ENCODE peak calls at places on chromosomes 1 and 21, in six cellular contexts. One of them, this sample, is unnamed.

GRCh38 chr1:210800756-210801155 is 333.2 kb downstream of the KCNH1 start:
- DNase-seq in CD8-positive, alpha-beta T cell: no peak
- DNase-seq in neural progenitor cell: no peak
- DNase-seq in ovary: no peak
- DNase-seq in Karpas-422: no peak
- DNase-seq in CD8-positive, alpha-beta memory T cell: no peak
- DNase-seq in this sample: no peak

GRCh38 chr21:43203523-43204080 is 34.8 kb downstream of the CRYAA start:
- DNase-seq in CD8-positive, alpha-beta memory T cell: no peak
- DNase-seq in ovary: no peak
- DNase-seq in Karpas-422: no peak
- DNase-seq in CD8-positive, alpha-beta T cell: peak; percentile 38
- DNase-seq in neural progenitor cell: no peak
- DNase-seq in this sample: no peak

GRCh38 chr1:241542199-241542907 is 10.2 kb downstream of the KMO start:
- DNase-seq in CD8-positive, alpha-beta memory T cell: no peak
- DNase-seq in Karpas-422: no peak
- DNase-seq in neural progenitor cell: no peak
- DNase-seq in ovary: no peak
- DNase-seq in CD8-positive, alpha-beta T cell: no peak
- DNase-seq in this sample: no peak

GRCh38 chr1:67830226-67830625 is 3.0 kb downstream of the GNG12 start:
- DNase-seq in neural progenitor cell: no peak
- DNase-seq in CD8-positive, alpha-beta memory T cell: no peak
- DNase-seq in ovary: no peak
- DNase-seq in CD8-positive, alpha-beta T cell: no peak
- DNase-seq in Karpas-422: no peak
- DNase-seq in this sample: no peak

GRCh38 chr21:37435120-37435519 is 68.5 kb downstream of the DYRK1A start:
- DNase-seq in CD8-positive, alpha-beta T cell: no peak
- DNase-seq in ovary: no peak
- DNase-seq in CD8-positive, alpha-beta memory T cell: peak; percentile 61
- DNase-seq in neural progenitor cell: peak; percentile 88
- DNase-seq in Karpas-422: peak; percentile 71
- DNase-seq in this sample: peak; percentile 78

GRCh38 chr1:116877369-116877768 is 32.3 kb upstream of the PTGFRN start:
- DNase-seq in neural progenitor cell: no peak
- DNase-seq in ovary: no peak
- DNase-seq in CD8-positive, alpha-beta T cell: no peak
- DNase-seq in Karpas-422: no peak
- DNase-seq in CD8-positive, alpha-beta memory T cell: no peak
- DNase-seq in this sample: no peak

GRCh38 chr1:71191520-71191919 is 110.7 kb upstream of the ZRANB2 start:
- DNase-seq in Karpas-422: no peak
- DNase-seq in ovary: no peak
- DNase-seq in CD8-positive, alpha-beta T cell: no peak
- DNase-seq in CD8-positive, alpha-beta memory T cell: no peak
- DNase-seq in neural progenitor cell: no peak
- DNase-seq in this sample: no peak

GRCh38 chr1:175317795-175318194 is 125.2 kb upstream of the KIAA0040 start:
- DNase-seq in neural progenitor cell: no peak
- DNase-seq in ovary: no peak
- DNase-seq in CD8-positive, alpha-beta T cell: no peak
- DNase-seq in CD8-positive, alpha-beta memory T cell: no peak
- DNase-seq in Karpas-422: no peak
- DNase-seq in this sample: no peak

GRCh38 chr1:167601442-167602380 is 28.3 kb upstream of the RCSD1 start:
- DNase-seq in CD8-positive, alpha-beta T cell: peak; percentile 53
- DNase-seq in neural progenitor cell: no peak
- DNase-seq in CD8-positive, alpha-beta memory T cell: no peak
- DNase-seq in Karpas-422: peak; percentile 81
- DNase-seq in ovary: no peak
- DNase-seq in this sample: no peak

GRCh38 chr1:234698624-234699023 is 88.6 kb upstream of the IRF2BP2 start:
- DNase-seq in CD8-positive, alpha-beta memory T cell: no peak
- DNase-seq in neural progenitor cell: no peak
- DNase-seq in ovary: no peak
- DNase-seq in Karpas-422: no peak
- DNase-seq in CD8-positive, alpha-beta T cell: no peak
- DNase-seq in this sample: no peak

GRCh38 chr1:54604572-54605370 is 18.6 kb downstream of the FAM151A start:
- DNase-seq in ovary: no peak
- DNase-seq in CD8-positive, alpha-beta T cell: peak; percentile 71
- DNase-seq in CD8-positive, alpha-beta memory T cell: no peak
- DNase-seq in neural progenitor cell: no peak
- DNase-seq in Karpas-422: no peak
- DNase-seq in this sample: no peak

GRCh38 chr1:100799548-100799947 is 80.0 kb downstream of the VCAM1 start:
- DNase-seq in CD8-positive, alpha-beta T cell: no peak
- DNase-seq in Karpas-422: no peak
- DNase-seq in ovary: no peak
- DNase-seq in CD8-positive, alpha-beta memory T cell: no peak
- DNase-seq in neural progenitor cell: no peak
- DNase-seq in this sample: no peak

GRCh38 chr21:25487046-25487594 is 120.2 kb downstream of the MRPL39 start:
- DNase-seq in CD8-positive, alpha-beta T cell: no peak
- DNase-seq in ovary: no peak
- DNase-seq in neural progenitor cell: no peak
- DNase-seq in CD8-positive, alpha-beta memory T cell: no peak
- DNase-seq in Karpas-422: no peak
- DNase-seq in this sample: no peak

GRCh38 chr1:196007763-196008162 is 600.5 kb downstream of the KCNT2 start:
- DNase-seq in CD8-positive, alpha-beta T cell: no peak
- DNase-seq in Karpas-422: no peak
- DNase-seq in neural progenitor cell: no peak
- DNase-seq in ovary: no peak
- DNase-seq in CD8-positive, alpha-beta memory T cell: no peak
- DNase-seq in this sample: no peak

GRCh38 chr1:77605246-77606026 is 77.0 kb downstream of the ZZZ3 start:
- DNase-seq in ovary: no peak
- DNase-seq in CD8-positive, alpha-beta T cell: no peak
- DNase-seq in Karpas-422: no peak
- DNase-seq in CD8-positive, alpha-beta memory T cell: no peak
- DNase-seq in neural progenitor cell: no peak
- DNase-seq in this sample: no peak

GRCh38 chr1:233075045-233075444 is 124.6 kb downstream of the NTPCR start:
- DNase-seq in neural progenitor cell: no peak
- DNase-seq in CD8-positive, alpha-beta memory T cell: no peak
- DNase-seq in Karpas-422: no peak
- DNase-seq in CD8-positive, alpha-beta T cell: no peak
- DNase-seq in ovary: no peak
- DNase-seq in this sample: no peak

GRCh38 chr21:37338671-37339526 is 27.7 kb upstream of the DYRK1A start:
- DNase-seq in CD8-positive, alpha-beta T cell: no peak
- DNase-seq in ovary: peak; percentile 47
- DNase-seq in CD8-positive, alpha-beta memory T cell: no peak
- DNase-seq in neural progenitor cell: no peak
- DNase-seq in Karpas-422: no peak
- DNase-seq in this sample: no peak

GRCh38 chr1:182952677-182953444 is at the start of gene SHCBP1L:
- DNase-seq in ovary: no peak
- DNase-seq in CD8-positive, alpha-beta memory T cell: no peak
- DNase-seq in CD8-positive, alpha-beta T cell: no peak
- DNase-seq in neural progenitor cell: no peak
- DNase-seq in Karpas-422: no peak
- DNase-seq in this sample: no peak

GRCh38 chr1:172287207-172287606 is 133.3 kb upstream of the C1orf105 start:
- DNase-seq in neural progenitor cell: no peak
- DNase-seq in CD8-positive, alpha-beta memory T cell: no peak
- DNase-seq in ovary: peak; percentile 63
- DNase-seq in CD8-positive, alpha-beta T cell: no peak
- DNase-seq in Karpas-422: no peak
- DNase-seq in this sample: no peak

GRCh38 chr1:164712131-164713031 is 153.4 kb downstream of the PBX1 start:
- DNase-seq in ovary: peak; percentile 42
- DNase-seq in neural progenitor cell: no peak
- DNase-seq in CD8-positive, alpha-beta T cell: no peak
- DNase-seq in CD8-positive, alpha-beta memory T cell: no peak
- DNase-seq in Karpas-422: no peak
- DNase-seq in this sample: no peak

GRCh38 chr1:245512980-245513578 is 358.3 kb downstream of the KIF26B start:
- DNase-seq in ovary: no peak
- DNase-seq in Karpas-422: peak; percentile 71
- DNase-seq in CD8-positive, alpha-beta memory T cell: no peak
- DNase-seq in CD8-positive, alpha-beta T cell: no peak
- DNase-seq in neural progenitor cell: peak; percentile 44
- DNase-seq in this sample: no peak

DNA sequence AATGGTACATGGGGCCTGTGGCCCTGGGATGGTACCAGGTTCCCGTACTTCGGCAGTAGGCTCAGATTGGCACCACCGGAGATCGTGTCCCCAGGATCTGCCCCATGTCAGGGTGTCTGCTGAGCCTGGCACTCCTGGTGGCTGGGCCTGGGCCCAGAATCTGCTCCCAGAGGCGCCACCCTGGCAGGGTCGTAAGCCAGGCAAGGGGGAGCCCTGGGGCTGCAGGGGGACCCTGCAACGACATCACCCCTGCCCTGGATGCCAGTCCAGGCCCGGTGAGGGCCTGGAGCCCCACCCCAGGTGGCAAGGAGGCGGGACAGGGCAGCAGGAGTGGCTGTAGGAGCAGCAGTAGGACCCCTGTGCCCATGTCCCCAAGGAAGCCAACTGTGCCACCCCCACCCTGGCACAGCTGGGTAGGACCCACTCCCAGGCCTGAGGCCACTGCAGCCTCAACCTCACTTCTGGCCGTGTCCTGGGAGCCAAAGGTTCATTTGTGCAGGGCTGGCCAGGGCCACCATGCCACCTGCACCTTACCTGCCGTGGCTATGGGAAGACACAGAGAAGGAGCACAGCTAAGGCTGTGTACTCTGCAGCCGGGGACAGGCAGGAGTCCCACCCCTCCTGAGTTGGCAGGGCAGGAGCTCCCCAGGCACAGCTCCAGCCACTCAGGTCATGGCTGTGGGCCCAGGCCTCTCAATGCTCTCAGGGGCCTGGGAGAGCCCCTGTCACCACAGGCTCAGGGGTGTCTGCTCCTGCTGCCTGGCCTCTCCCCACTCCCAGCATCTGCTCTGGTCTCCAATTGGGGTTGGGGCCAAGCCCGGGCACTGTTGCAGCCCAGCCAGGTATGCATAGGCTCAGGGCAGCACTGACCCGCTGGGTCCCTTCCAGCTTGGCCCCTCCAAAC is 141.7 kb downstream of the EIF4G3 start:
- DNase-seq in CD8-positive, alpha-beta memory T cell: no peak
- DNase-seq in neural progenitor cell: no peak
- DNase-seq in ovary: no peak
- DNase-seq in Karpas-422: no peak
- DNase-seq in CD8-positive, alpha-beta T cell: no peak
- DNase-seq in this sample: no peak
- H3K27ac ChIP-seq in CD8-positive, alpha-beta memory T cell: no peak overlapping the region
- H3K27ac ChIP-seq in neural progenitor cell: no peak overlapping the region
- H3K27ac ChIP-seq in ovary: no peak overlapping the region
- H3K27ac ChIP-seq in Karpas-422: no peak overlapping the region
- H3K27ac ChIP-seq in CD8-positive, alpha-beta T cell: no peak overlapping the region
- H3K27ac ChIP-seq in this sample: no peak overlapping the region

DNA sequence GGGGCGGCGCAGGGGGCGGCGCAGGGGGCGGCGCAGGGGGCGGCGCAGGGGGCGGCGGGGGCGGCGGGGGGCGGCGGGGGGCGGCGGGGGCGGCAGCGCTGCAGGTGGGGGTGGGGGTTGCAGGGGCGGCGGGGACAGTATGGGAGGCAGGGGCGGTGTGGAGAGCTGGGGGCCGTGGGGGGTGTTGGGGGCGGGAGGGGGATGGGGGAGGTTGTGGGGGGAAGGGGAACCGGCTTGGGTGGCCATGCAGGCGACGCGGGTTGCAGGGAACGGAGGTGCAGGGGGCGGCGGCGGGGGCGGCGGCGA is 13.0 kb upstream of the SLC19A1 start:
- DNase-seq in CD8-positive, alpha-beta memory T cell: no peak
- DNase-seq in Karpas-422: peak; percentile 44
- DNase-seq in neural progenitor cell: no peak
- DNase-seq in CD8-positive, alpha-beta T cell: no peak
- DNase-seq in ovary: no peak
- DNase-seq in this sample: no peak
- H3K27ac ChIP-seq in CD8-positive, alpha-beta memory T cell: no peak overlapping the region
- H3K27ac ChIP-seq in Karpas-422: no peak overlapping the region
- H3K27ac ChIP-seq in neural progenitor cell: no peak overlapping the region
- H3K27ac ChIP-seq in CD8-positive, alpha-beta T cell: no peak overlapping the region
- H3K27ac ChIP-seq in ovary: peak overlapping the region; percentile 95
- H3K27ac ChIP-seq in this sample: peak overlapping the region; percentile 88

GRCh38 chr1:56670350-56670749 is 25.2 kb downstream of the PRKAA2 start:
- DNase-seq in ovary: no peak
- DNase-seq in neural progenitor cell: no peak
- DNase-seq in CD8-positive, alpha-beta memory T cell: no peak
- DNase-seq in CD8-positive, alpha-beta T cell: no peak
- DNase-seq in Karpas-422: no peak
- DNase-seq in this sample: no peak
- H3K27ac ChIP-seq in ovary: no peak overlapping the region
- H3K27ac ChIP-seq in neural progenitor cell: no peak overlapping the region
- H3K27ac ChIP-seq in CD8-positive, alpha-beta memory T cell: no peak overlapping the region
- H3K27ac ChIP-seq in CD8-positive, alpha-beta T cell: no peak overlapping the region
- H3K27ac ChIP-seq in Karpas-422: no peak overlapping the region
- H3K27ac ChIP-seq in this sample: no peak overlapping the region

GRCh38 chr1:225820522-225821120 is 10.7 kb downstream of the EPHX1 start:
- DNase-seq in CD8-positive, alpha-beta memory T cell: no peak
- DNase-seq in ovary: no peak
- DNase-seq in CD8-positive, alpha-beta T cell: no peak
- DNase-seq in neural progenitor cell: no peak
- DNase-seq in Karpas-422: no peak
- DNase-seq in this sample: no peak
- H3K27ac ChIP-seq in CD8-positive, alpha-beta memory T cell: no peak overlapping the region
- H3K27ac ChIP-seq in ovary: peak overlapping the region; percentile 89
- H3K27ac ChIP-seq in CD8-positive, alpha-beta T cell: no peak overlapping the region
- H3K27ac ChIP-seq in neural progenitor cell: no peak overlapping the region
- H3K27ac ChIP-seq in Karpas-422: no peak overlapping the region
- H3K27ac ChIP-seq in this sample: no peak overlapping the region

DNA sequence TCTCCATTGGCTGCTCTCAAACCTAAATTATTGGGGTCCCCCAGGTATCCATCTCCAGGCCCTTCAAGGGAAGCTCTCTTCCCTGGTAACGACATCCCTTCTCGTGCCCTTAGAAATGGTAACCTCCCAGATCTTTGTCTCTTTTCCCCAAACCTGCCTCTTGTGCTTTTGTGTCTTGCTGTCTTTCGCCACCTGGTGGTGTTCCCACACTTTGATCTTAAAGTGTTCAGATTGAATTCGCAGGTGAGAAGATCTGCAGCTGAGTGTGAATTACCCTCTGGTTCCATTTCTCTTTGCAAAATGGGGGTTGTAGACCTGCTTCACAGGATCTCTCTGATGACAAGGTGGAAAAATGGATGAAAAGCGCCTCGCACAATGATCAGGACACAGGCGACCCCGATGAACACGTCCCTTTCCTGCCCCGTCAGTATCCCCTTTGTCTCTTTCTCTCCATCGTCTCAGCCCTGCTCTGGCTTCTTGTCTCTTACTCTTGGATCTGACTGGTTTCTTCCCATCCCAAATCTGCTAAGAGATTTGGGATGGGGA is 53.1 kb downstream of the DOP1B start:
- DNase-seq in Karpas-422: peak; percentile 84
- DNase-seq in neural progenitor cell: peak; percentile 61
- DNase-seq in CD8-positive, alpha-beta memory T cell: peak; percentile 59
- DNase-seq in ovary: no peak
- DNase-seq in CD8-positive, alpha-beta T cell: peak; percentile 53
- DNase-seq in this sample: no peak
- H3K27ac ChIP-seq in Karpas-422: no peak overlapping the region
- H3K27ac ChIP-seq in neural progenitor cell: no peak overlapping the region
- H3K27ac ChIP-seq in CD8-positive, alpha-beta memory T cell: no peak overlapping the region
- H3K27ac ChIP-seq in ovary: no peak overlapping the region
- H3K27ac ChIP-seq in CD8-positive, alpha-beta T cell: no peak overlapping the region
- H3K27ac ChIP-seq in this sample: no peak overlapping the region

This sample was measured in dorsolateral prefrontal cortex.